ENCODE peak calls at places on chromosomes 16 and 17, in six cellular contexts. D is HT-29; P is RCC 7860; Y is WERI-Rb-1; I is activated effector memory CD4-positive, alpha-beta T cell treated with Interleukin-2 at 50 U/mL for 16 hours; Q is stimulated activated CD4-positive, alpha-beta T cell treated with anti-CD3 and anti-CD28 coated beads, Interleukin-15, amount 100 ng/mL, for 1 hour. R is an unnamed sample.

GRCh38 chr16:19898924-19899604 is 14.4 kb upstream of the GPRC5B start:
- DNase-seq in D (peak), P (peak), Y (peak), I (no peak), Q (no peak), R (peak)

GRCh38 chr17:17798573-17799255 is 38.1 kb downstream of the SREBF1 start:
- DNase-seq in D (no peak), P (no peak), Y (no peak), I (no peak), Q (no peak), R (no peak)

GRCh38 chr17:78933959-78934568 is 8.9 kb upstream of the TIMP2 start:
- DNase-seq in D (peak), P (peak), Y (peak), I (no peak), Q (no peak), R (peak)

GRCh38 chr17:47231334-47231733 is 22.2 kb downstream of the MYL4 start:
- DNase-seq in D (no peak), P (no peak), Y (no peak), I (no peak), Q (no peak), R (no peak)

GRCh38 chr17:63309021-63309420 is 137.1 kb downstream of the CYB561 start:
- DNase-seq in D (no peak), P (no peak), Y (no peak), I (no peak), Q (no peak), R (no peak)

GRCh38 chr17:82437325-82437668 is 13.3 kb downstream of the CYBC1 start:
- DNase-seq in D (no peak), P (no peak), Y (no peak), I (no peak), Q (no peak), R (no peak)

GRCh38 chr17:77373298-77374169 is 232.8 kb downstream of the SEC14L1 start:
- DNase-seq in D (no peak), P (no peak), Y (no peak), I (peak), Q (no peak), R (peak)

GRCh38 chr17:77675816-77676799 is 282.4 kb upstream of the TNRC6C start:
- DNase-seq in D (no peak), P (no peak), Y (no peak), I (no peak), Q (no peak), R (no peak)

GRCh38 chr17:27245230-27245696 is 48.7 kb upstream of the WSB1 start:
- DNase-seq in D (peak), P (peak), Y (peak), I (peak), Q (peak), R (peak)

GRCh38 chr16:67001726-67002125 is 13.3 kb downstream of the CES4A start:
- DNase-seq in D (no peak), P (peak), Y (no peak), I (no peak), Q (no peak), R (no peak)

GRCh38 chr17:73492125-73492801 is 152.0 kb downstream of the SDK2 start:
- DNase-seq in D (no peak), P (no peak), Y (peak), I (no peak), Q (no peak), R (no peak)

GRCh38 chr17:75649687-75650086 is 16.5 kb downstream of the SMIM5 start:
- DNase-seq in D (no peak), P (no peak), Y (no peak), I (no peak), Q (no peak), R (no peak)

GRCh38 chr16:16038950-16039349 is 89.5 kb downstream of the ABCC1 start:
- DNase-seq in D (no peak), P (no peak), Y (no peak), I (no peak), Q (no peak), R (no peak)

GRCh38 chr16:88650749-88651275 is at the start of gene CYBA:
- DNase-seq in D (peak), P (peak), Y (no peak), I (peak), Q (peak), R (peak)

GRCh38 chr16:3389663-3390338 is 11.0 kb downstream of the ZSCAN32 start:
- DNase-seq in D (no peak), P (no peak), Y (no peak), I (no peak), Q (no peak), R (no peak)

GRCh38 chr16:1909661-1910231 is 8.5 kb downstream of the HS3ST6 start:
- DNase-seq in D (peak), P (no peak), Y (peak), I (no peak), Q (no peak), R (peak)

GRCh38 chr16:72644911-72645310 is 403.0 kb downstream of the ZFHX3 start:
- DNase-seq in D (no peak), P (no peak), Y (no peak), I (no peak), Q (no peak), R (no peak)

GRCh38 chr17:34654276-34654675 is 74.9 kb downstream of the TMEM132E start:
- DNase-seq in D (no peak), P (no peak), Y (no peak), I (no peak), Q (no peak), R (no peak)

GRCh38 chr17:19713462-19713861 is 2.9 kb downstream of the SLC47A2 start:
- DNase-seq in D (no peak), P (no peak), Y (no peak), I (no peak), Q (no peak), R (no peak)

GRCh38 chr17:3639981-3640596 is 3.5 kb downstream of the CTNS start:
- DNase-seq in D (no peak), P (no peak), Y (peak), I (no peak), Q (no peak), R (no peak)

GRCh38 chr16:74585846-74586392 is 21.0 kb downstream of the GLG1 start:
- DNase-seq in D (no peak), P (no peak), Y (no peak), I (no peak), Q (no peak), R (no peak)

GRCh38 chr17:72715906-72716572 is 376.4 kb downstream of the SLC39A11 start:
- DNase-seq in D (peak), P (peak), Y (no peak), I (no peak), Q (no peak), R (no peak)

GRCh38 chr16:1028056-1028455 is 44.5 kb upstream of the SSTR5 start:
- DNase-seq in D (no peak), P (no peak), Y (no peak), I (no peak), Q (no peak), R (no peak)

GRCh38 chr17:6244796-6245195 is 174.6 kb downstream of the WSCD1 start:
- DNase-seq in D (no peak), P (no peak), Y (no peak), I (no peak), Q (no peak), R (no peak)

GRCh38 chr17:36645358-36645757 is 44.0 kb downstream of the MRM1 start:
- DNase-seq in D (no peak), P (no peak), Y (peak), I (no peak), Q (no peak), R (no peak)

GRCh38 chr17:40284085-40284713 is 3.5 kb upstream of the CDC6 start:
- DNase-seq in D (peak), P (peak), Y (no peak), I (no peak), Q (no peak), R (peak)

GRCh38 chr16:2515180-2515803 is 1.5 kb downstream of the ATP6V0C start:
- DNase-seq in D (no peak), P (no peak), Y (no peak), I (no peak), Q (no peak), R (no peak)

GRCh38 chr17:18860161-18860972 is 2.4 kb downstream of the PRPSAP2 start:
- DNase-seq in D (no peak), P (no peak), Y (no peak), I (no peak), Q (no peak), R (no peak)

GRCh38 chr17:20059728-20060188 is 50.6 kb downstream of the SPECC1 start:
- DNase-seq in D (peak), P (no peak), Y (no peak), I (no peak), Q (no peak), R (no peak)

GRCh38 chr17:30344283-30345088 is 10.6 kb upstream of the TMIGD1 start:
- DNase-seq in D (peak), P (peak), Y (peak), I (no peak), Q (no peak), R (peak)

GRCh38 chr16:81149614-81150013 is 53.4 kb upstream of the GCSH start:
- DNase-seq in D (no peak), P (no peak), Y (no peak), I (no peak), Q (no peak), R (no peak)

GRCh38 chr17:48484850-48485249 is 46.0 kb downstream of the HOXB1 start:
- DNase-seq in D (peak), P (peak), Y (no peak), I (no peak), Q (no peak), R (no peak)

GRCh38 chr17:43943769-43944418 is 1.6 kb upstream of the PPY start:
- DNase-seq in D (peak), P (peak), Y (peak), I (peak), Q (peak), R (peak)

GRCh38 chr16:29656688-29657523 is 6.1 kb upstream of the SPN start:
- DNase-seq in D (no peak), P (no peak), Y (no peak), I (no peak), Q (no peak), R (no peak)

GRCh38 chr17:28225872-28226271 is 93.1 kb upstream of the TMEM97 start:
- DNase-seq in D (no peak), P (no peak), Y (no peak), I (no peak), Q (no peak), R (no peak)

R was measured in transverse colon.